ENCODE peak calls at places on chromosomes 6 and 20, in nine cellular contexts. G is pancreas, T is cardiac fibroblast, P is astrocyte of the cerebellum, Y is AG04450, M is hepatocyte, K is fibroblast of the aortic adventitia, Q is H1, J is fibroblast of lung. I is an unnamed sample.

GRCh38 chr6:136666041-136666440 is 115.8 kb upstream of the MAP7 start:
- DNase-seq in G (no peak), T (no peak), P (no peak), Y (no peak), M (no peak), K (no peak), Q (no peak), J (no peak), I (no peak)

GRCh38 chr20:22216984-22217383 is 367.4 kb downstream of the FOXA2 start:
- DNase-seq in G (no peak), T (no peak), P (no peak), Y (no peak), M (no peak), K (no peak), Q (no peak), J (no peak), I (no peak)

GRCh38 chr6:52115145-52115741 is 27.8 kb upstream of the PKHD1 start:
- DNase-seq in G (no peak), T (no peak), P (no peak), Y (no peak), M (no peak), K (no peak), Q (no peak), J (no peak), I (no peak)

GRCh38 chr6:73131706-73132105 is 93.6 kb downstream of the KHDC1L start:
- DNase-seq in G (no peak), T (peak; percentile 6), P (no peak), Y (peak; percentile 2), M (no peak), K (peak; percentile 24), Q (no peak), J (peak; percentile 26), I (no peak)

GRCh38 chr6:137200288-137200687 is 18.9 kb downstream of the IFNGR1 start:
- DNase-seq in G (no peak), T (no peak), P (no peak), Y (no peak), M (no peak), K (no peak), Q (no peak), J (no peak), I (no peak)

GRCh38 chr6:93194480-93194879 is 224.9 kb downstream of the EPHA7 start:
- DNase-seq in G (no peak), T (no peak), P (no peak), Y (no peak), M (no peak), K (no peak), Q (no peak), J (no peak), I (no peak)

GRCh38 chr6:300026-300425 is 7.7 kb downstream of the DUSP22 start:
- DNase-seq in G (no peak), T (no peak), P (no peak), Y (no peak), M (no peak), K (no peak), Q (no peak), J (no peak), I (no peak)

GRCh38 chr6:158558415-158559306 is 1.2 kb upstream of the TMEM181 start:
- DNase-seq in G (no peak), T (no peak), P (no peak), Y (no peak), M (no peak), K (no peak), Q (no peak), J (no peak), I (no peak)

GRCh38 chr6:150273457-150274309 is 95.1 kb upstream of the IYD start:
- DNase-seq in G (no peak), T (no peak), P (peak; percentile 76), Y (no peak), M (no peak), K (no peak), Q (no peak), J (no peak), I (no peak)

GRCh38 chr6:43200541-43200940 is 18.5 kb downstream of the CUL9 start:
- DNase-seq in G (no peak), T (no peak), P (no peak), Y (no peak), M (no peak), K (no peak), Q (no peak), J (no peak), I (no peak)

GRCh38 chr6:40586369-40586768 is 795 bp downstream of the LRFN2 start:
- DNase-seq in G (peak; percentile 11), T (no peak), P (no peak), Y (no peak), M (no peak), K (no peak), Q (peak; percentile 67), J (no peak), I (no peak)

GRCh38 chr6:16551466-16551865 is 209.8 kb downstream of the ATXN1 start:
- DNase-seq in G (no peak), T (no peak), P (no peak), Y (no peak), M (no peak), K (no peak), Q (no peak), J (no peak), I (no peak)

GRCh38 chr6:62229231-62229630 is 56.8 kb downstream of the KHDRBS2 start:
- DNase-seq in G (no peak), T (no peak), P (no peak), Y (no peak), M (peak; percentile 6), K (no peak), Q (no peak), J (no peak), I (no peak)

GRCh38 chr6:57248311-57248895 is 26.3 kb upstream of the RAB23 start:
- DNase-seq in G (no peak), T (no peak), P (no peak), Y (no peak), M (no peak), K (no peak), Q (no peak), J (no peak), I (no peak)

DNA sequence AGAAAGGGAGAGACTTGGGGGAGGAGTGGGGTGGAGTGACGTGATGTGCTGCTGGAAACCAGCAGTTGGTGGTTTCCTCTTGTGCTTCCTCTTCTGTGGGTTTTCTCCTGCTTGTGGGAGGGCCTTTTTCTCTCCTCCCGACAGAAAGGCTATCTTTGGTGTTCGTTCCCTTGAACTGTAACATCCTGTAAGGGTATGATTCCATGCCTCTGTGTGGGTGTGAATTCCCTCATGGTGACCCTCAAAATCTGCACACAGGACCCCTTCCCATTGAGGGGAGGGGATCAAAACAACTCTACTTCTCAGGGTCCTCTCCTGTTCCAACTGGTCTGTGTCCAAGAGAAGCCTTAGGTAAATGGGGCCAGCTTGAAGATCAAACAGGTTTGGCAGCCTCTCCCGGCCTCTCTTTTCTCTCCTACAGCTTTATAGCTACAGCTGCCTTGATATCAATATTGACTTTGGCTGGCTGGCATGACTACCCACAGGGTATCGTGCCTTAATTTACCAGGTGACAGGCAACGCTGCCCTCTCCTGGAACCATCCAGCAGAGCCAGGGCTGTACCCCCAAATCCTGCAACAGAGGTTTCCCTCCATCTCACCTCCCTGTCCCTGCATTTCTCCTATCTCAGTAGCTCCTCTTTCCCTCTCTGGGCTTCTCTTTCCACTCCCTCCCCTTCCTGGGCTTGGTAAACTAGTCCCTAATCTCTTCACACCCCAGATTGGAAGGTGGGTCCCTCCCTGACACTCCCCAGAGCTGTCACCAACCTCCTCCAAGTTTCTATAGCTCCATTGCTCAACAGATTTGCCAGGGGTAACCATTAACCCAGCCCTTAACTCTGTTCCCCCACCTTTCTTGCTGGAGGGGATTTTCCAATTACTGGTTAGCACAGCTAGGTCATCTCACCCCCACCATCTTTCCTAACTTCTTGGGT is 1.5 kb upstream of the MSH5 start:
- DNase-seq in G (peak; percentile 55), T (peak; percentile 84), P (peak; percentile 65), Y (peak; percentile 59), M (peak; percentile 84), K (peak; percentile 82), Q (no peak), J (peak; percentile 87), I (no peak)
- H3K4me3 ChIP-seq in G (no peak overlapping the region), T (no peak overlapping the region), P (peak overlapping the region; percentile 5), Y (no peak overlapping the region), M (no peak overlapping the region), K (peak overlapping the region; percentile 17), Q (no peak overlapping the region), J (no peak overlapping the region), I (peak overlapping the region; percentile 90)

GRCh38 chr20:39123161-39123560 is 161.0 kb downstream of the DHX35 start:
- DNase-seq in G (no peak), T (no peak), P (no peak), Y (no peak), M (no peak), K (no peak), Q (no peak), J (no peak), I (no peak)
- H3K4me3 ChIP-seq in G (no peak overlapping the region), T (no peak overlapping the region), P (no peak overlapping the region), Y (no peak overlapping the region), M (no peak overlapping the region), K (no peak overlapping the region), Q (no peak overlapping the region), J (no peak overlapping the region), I (no peak overlapping the region)

GRCh38 chr6:33583591-33584155 is 3.6 kb upstream of the BAK1 start:
- DNase-seq in G (no peak), T (no peak), P (no peak), Y (no peak), M (no peak), K (no peak), Q (peak; percentile 82), J (no peak), I (no peak)

GRCh38 chr6:33585403-33586107 is 5.5 kb upstream of the BAK1 start:
- DNase-seq in G (peak; percentile 77), T (peak; percentile 73), P (peak; percentile 33), Y (no peak), M (peak; percentile 88), K (peak; percentile 77), Q (peak; percentile 96), J (peak; percentile 61), I (no peak)

GRCh38 chr6:33587529-33588215 is 7.6 kb upstream of the BAK1 start:
- DNase-seq in G (no peak), T (no peak), P (no peak), Y (no peak), M (no peak), K (no peak), Q (no peak), J (no peak), I (no peak)

GRCh38 chr6:33586108-33586640 is 6.1 kb upstream of the BAK1 start:
- DNase-seq in G (no peak), T (no peak), P (no peak), Y (no peak), M (no peak), K (no peak), Q (no peak), J (no peak), I (no peak)

GRCh38 chr6:33584700-33585402 is 4.8 kb upstream of the BAK1 start:
- DNase-seq in G (no peak), T (no peak), P (no peak), Y (no peak), M (no peak), K (no peak), Q (no peak), J (no peak), I (no peak)
- H3K4me3 ChIP-seq in G (no peak overlapping the region), T (no peak overlapping the region), P (no peak overlapping the region), Y (no peak overlapping the region), M (no peak overlapping the region), K (no peak overlapping the region), Q (no peak overlapping the region), J (no peak overlapping the region), I (no peak overlapping the region)

DNA sequence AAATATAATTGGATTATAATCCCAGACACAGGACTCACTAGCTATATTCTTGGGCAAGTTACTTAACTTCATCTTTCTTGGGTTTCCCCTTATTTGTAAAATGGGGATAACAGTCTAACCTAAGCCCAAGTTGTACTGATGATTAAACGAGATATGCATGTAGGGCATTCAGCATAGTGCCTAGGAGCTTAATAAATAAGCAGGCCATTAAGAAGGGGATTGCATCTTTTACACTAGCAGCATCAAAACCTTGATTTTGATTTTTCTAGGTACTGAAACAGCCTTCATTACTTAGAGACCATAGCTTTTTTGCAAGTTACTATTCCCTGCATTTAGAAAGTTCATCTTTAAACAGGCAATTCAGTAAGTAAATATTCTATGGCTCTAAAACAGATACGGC is 2.2 kb upstream of the QKI start:
- DNase-seq in G (no peak), T (no peak), P (no peak), Y (no peak), M (no peak), K (no peak), Q (no peak), J (no peak), I (no peak)
- H3K4me3 ChIP-seq in G (peak overlapping the region; percentile 84), T (peak overlapping the region; percentile 61), P (peak overlapping the region; percentile 59), Y (peak overlapping the region; percentile 74), M (peak overlapping the region; percentile 98), K (peak overlapping the region; percentile 79), Q (no peak overlapping the region), J (peak overlapping the region; percentile 49), I (peak overlapping the region; percentile 71)

I was measured in Panc1.